ENCODE peak calls at places on chromosome 3, in eight cellular contexts. One of them, this sample, is unnamed.

GRCh38 chr3:31953091-31953490 is 28.0 kb downstream of the OSBPL10 start:
- DNase-seq in mesenteric fat pad: no peak
- DNase-seq in transverse colon: no peak
- DNase-seq in GM12891: no peak
- DNase-seq in bronchial epithelial cell: no peak
- DNase-seq in body of pancreas: no peak
- DNase-seq in upper lobe of right lung: no peak
- DNase-seq in NAMALWA: peak
- DNase-seq in this sample: no peak

GRCh38 chr3:15815696-15816095 is 17.9 kb upstream of the ANKRD28 start:
- DNase-seq in mesenteric fat pad: no peak
- DNase-seq in transverse colon: no peak
- DNase-seq in GM12891: no peak
- DNase-seq in bronchial epithelial cell: peak
- DNase-seq in body of pancreas: no peak
- DNase-seq in upper lobe of right lung: no peak
- DNase-seq in NAMALWA: peak
- DNase-seq in this sample: no peak

GRCh38 chr3:112333386-112334334 is 704 bp downstream of the CD200 start:
- DNase-seq in mesenteric fat pad: no peak
- DNase-seq in transverse colon: no peak
- DNase-seq in GM12891: no peak
- DNase-seq in bronchial epithelial cell: no peak
- DNase-seq in body of pancreas: no peak
- DNase-seq in upper lobe of right lung: no peak
- DNase-seq in NAMALWA: no peak
- DNase-seq in this sample: no peak

GRCh38 chr3:194081826-194082225 is 54.1 kb upstream of the HES1 start:
- DNase-seq in mesenteric fat pad: no peak
- DNase-seq in transverse colon: no peak
- DNase-seq in GM12891: no peak
- DNase-seq in bronchial epithelial cell: no peak
- DNase-seq in body of pancreas: no peak
- DNase-seq in upper lobe of right lung: no peak
- DNase-seq in NAMALWA: no peak
- DNase-seq in this sample: no peak

GRCh38 chr3:140469491-140469890 is 208.4 kb upstream of the TRIM42 start:
- DNase-seq in mesenteric fat pad: no peak
- DNase-seq in transverse colon: no peak
- DNase-seq in GM12891: no peak
- DNase-seq in bronchial epithelial cell: peak
- DNase-seq in body of pancreas: no peak
- DNase-seq in upper lobe of right lung: no peak
- DNase-seq in NAMALWA: no peak
- DNase-seq in this sample: no peak

GRCh38 chr3:160330111-160330510 is 68.9 kb downstream of the IFT80 start:
- DNase-seq in mesenteric fat pad: no peak
- DNase-seq in transverse colon: no peak
- DNase-seq in GM12891: no peak
- DNase-seq in bronchial epithelial cell: no peak
- DNase-seq in body of pancreas: no peak
- DNase-seq in upper lobe of right lung: no peak
- DNase-seq in NAMALWA: no peak
- DNase-seq in this sample: no peak

GRCh38 chr3:53166781-53167291 is 5.8 kb downstream of the PRKCD start:
- DNase-seq in mesenteric fat pad: no peak
- DNase-seq in transverse colon: peak
- DNase-seq in GM12891: no peak
- DNase-seq in bronchial epithelial cell: no peak
- DNase-seq in body of pancreas: no peak
- DNase-seq in upper lobe of right lung: peak
- DNase-seq in NAMALWA: no peak
- DNase-seq in this sample: no peak

GRCh38 chr3:195455789-195456188 is 13.0 kb upstream of the ACAP2 start:
- DNase-seq in mesenteric fat pad: no peak
- DNase-seq in transverse colon: no peak
- DNase-seq in GM12891: no peak
- DNase-seq in bronchial epithelial cell: no peak
- DNase-seq in body of pancreas: no peak
- DNase-seq in upper lobe of right lung: no peak
- DNase-seq in NAMALWA: no peak
- DNase-seq in this sample: no peak

GRCh38 chr3:171157286-171157685 is 130.8 kb upstream of the SLC2A2 start:
- DNase-seq in mesenteric fat pad: no peak
- DNase-seq in transverse colon: no peak
- DNase-seq in GM12891: no peak
- DNase-seq in bronchial epithelial cell: no peak
- DNase-seq in body of pancreas: no peak
- DNase-seq in upper lobe of right lung: no peak
- DNase-seq in NAMALWA: no peak
- DNase-seq in this sample: peak